ENCODE peak calls at places on chromosome 14, in nine cellular contexts. One of them, this sample, is unnamed.

GRCh38 chr14:52977798-52978197 is 26.9 kb upstream of the FERMT2 start:
- DNase-seq in NCI-H774: no peak
- DNase-seq in left ventricle myocardium inferior: no peak
- DNase-seq in aorta: no peak
- DNase-seq in skeletal muscle cell: peak; percentile 36
- DNase-seq in AG08396: no peak
- DNase-seq in activated naive CD4-positive, alpha-beta T cell: no peak
- DNase-seq in T-cell: no peak
- DNase-seq in WTC11: no peak
- DNase-seq in this sample: no peak

GRCh38 chr14:54922598-54922997 is 20.0 kb upstream of the GCH1 start:
- DNase-seq in activated naive CD4-positive, alpha-beta T cell: no peak
- DNase-seq in skeletal muscle cell: no peak
- DNase-seq in WTC11: no peak
- DNase-seq in AG08396: no peak
- DNase-seq in left ventricle myocardium inferior: no peak
- DNase-seq in NCI-H774: no peak
- DNase-seq in T-cell: no peak
- DNase-seq in aorta: no peak
- DNase-seq in this sample: no peak

GRCh38 chr14:101074124-101075024 is 170.9 kb upstream of the RTL1 start:
- DNase-seq in activated naive CD4-positive, alpha-beta T cell: no peak
- DNase-seq in left ventricle myocardium inferior: no peak
- DNase-seq in WTC11: peak; percentile 5
- DNase-seq in NCI-H774: no peak
- DNase-seq in skeletal muscle cell: no peak
- DNase-seq in AG08396: no peak
- DNase-seq in aorta: no peak
- DNase-seq in T-cell: no peak
- DNase-seq in this sample: no peak

GRCh38 chr14:30521899-30522736 is 36.8 kb upstream of the G2E3 start:
- DNase-seq in aorta: no peak
- DNase-seq in left ventricle myocardium inferior: no peak
- DNase-seq in NCI-H774: peak; percentile 63
- DNase-seq in T-cell: no peak
- DNase-seq in activated naive CD4-positive, alpha-beta T cell: no peak
- DNase-seq in skeletal muscle cell: peak; percentile 4
- DNase-seq in WTC11: no peak
- DNase-seq in AG08396: peak; percentile 35
- DNase-seq in this sample: peak; percentile 73

GRCh38 chr14:31172084-31172483 is 35.5 kb downstream of the HECTD1 start:
- DNase-seq in WTC11: no peak
- DNase-seq in T-cell: no peak
- DNase-seq in skeletal muscle cell: no peak
- DNase-seq in AG08396: no peak
- DNase-seq in aorta: no peak
- DNase-seq in left ventricle myocardium inferior: no peak
- DNase-seq in NCI-H774: no peak
- DNase-seq in activated naive CD4-positive, alpha-beta T cell: no peak
- DNase-seq in this sample: peak; percentile 16

GRCh38 chr14:75561013-75561432 is 17.4 kb upstream of the FLVCR2 start:
- DNase-seq in skeletal muscle cell: peak; percentile 22
- DNase-seq in left ventricle myocardium inferior: peak; percentile 58
- DNase-seq in activated naive CD4-positive, alpha-beta T cell: peak; percentile 5
- DNase-seq in AG08396: peak; percentile 84
- DNase-seq in aorta: peak; percentile 77
- DNase-seq in WTC11: peak; percentile 88
- DNase-seq in T-cell: no peak
- DNase-seq in NCI-H774: peak; percentile 15
- DNase-seq in this sample: peak; percentile 90

GRCh38 chr14:100193417-100194357 is 34.2 kb upstream of the DEGS2 start:
- DNase-seq in aorta: no peak
- DNase-seq in skeletal muscle cell: no peak
- DNase-seq in T-cell: no peak
- DNase-seq in activated naive CD4-positive, alpha-beta T cell: no peak
- DNase-seq in left ventricle myocardium inferior: no peak
- DNase-seq in NCI-H774: no peak
- DNase-seq in AG08396: no peak
- DNase-seq in WTC11: no peak
- DNase-seq in this sample: no peak

GRCh38 chr14:76968621-76969063 is 59.9 kb downstream of the IRF2BPL start:
- DNase-seq in AG08396: no peak
- DNase-seq in T-cell: no peak
- DNase-seq in activated naive CD4-positive, alpha-beta T cell: no peak
- DNase-seq in NCI-H774: peak; percentile 65
- DNase-seq in WTC11: peak; percentile 61
- DNase-seq in aorta: no peak
- DNase-seq in skeletal muscle cell: no peak
- DNase-seq in left ventricle myocardium inferior: no peak
- DNase-seq in this sample: no peak

GRCh38 chr14:77268989-77269595 is 1.9 kb downstream of the NGB start:
- DNase-seq in skeletal muscle cell: no peak
- DNase-seq in activated naive CD4-positive, alpha-beta T cell: no peak
- DNase-seq in T-cell: no peak
- DNase-seq in aorta: no peak
- DNase-seq in left ventricle myocardium inferior: no peak
- DNase-seq in NCI-H774: no peak
- DNase-seq in WTC11: no peak
- DNase-seq in AG08396: no peak
- DNase-seq in this sample: no peak

GRCh38 chr14:65184032-65184764 is 81.9 kb upstream of the MAX start:
- DNase-seq in AG08396: no peak
- DNase-seq in activated naive CD4-positive, alpha-beta T cell: no peak
- DNase-seq in T-cell: no peak
- DNase-seq in skeletal muscle cell: no peak
- DNase-seq in aorta: no peak
- DNase-seq in NCI-H774: no peak
- DNase-seq in WTC11: no peak
- DNase-seq in left ventricle myocardium inferior: no peak
- DNase-seq in this sample: peak; percentile 59

GRCh38 chr14:75262641-75263040 is 16.0 kb upstream of the FOS start:
- DNase-seq in left ventricle myocardium inferior: no peak
- DNase-seq in AG08396: no peak
- DNase-seq in T-cell: no peak
- DNase-seq in NCI-H774: no peak
- DNase-seq in activated naive CD4-positive, alpha-beta T cell: no peak
- DNase-seq in WTC11: no peak
- DNase-seq in skeletal muscle cell: no peak
- DNase-seq in aorta: no peak
- DNase-seq in this sample: no peak

GRCh38 chr14:94581127-94581999 is at the start of gene SERPINA5:
- DNase-seq in NCI-H774: no peak
- DNase-seq in T-cell: no peak
- DNase-seq in aorta: peak; percentile 61
- DNase-seq in AG08396: no peak
- DNase-seq in activated naive CD4-positive, alpha-beta T cell: no peak
- DNase-seq in left ventricle myocardium inferior: peak; percentile 55
- DNase-seq in WTC11: peak; percentile 69
- DNase-seq in skeletal muscle cell: no peak
- DNase-seq in this sample: peak; percentile 64

GRCh38 chr14:61752626-61753025 is 9.6 kb upstream of the SNAPC1 start:
- DNase-seq in T-cell: no peak
- DNase-seq in NCI-H774: no peak
- DNase-seq in AG08396: no peak
- DNase-seq in left ventricle myocardium inferior: no peak
- DNase-seq in aorta: no peak
- DNase-seq in WTC11: no peak
- DNase-seq in skeletal muscle cell: no peak
- DNase-seq in activated naive CD4-positive, alpha-beta T cell: no peak
- DNase-seq in this sample: peak; percentile 73

GRCh38 chr14:68020999-68021663 is 201.6 kb downstream of the RAD51B start:
- DNase-seq in aorta: no peak
- DNase-seq in left ventricle myocardium inferior: no peak
- DNase-seq in T-cell: no peak
- DNase-seq in activated naive CD4-positive, alpha-beta T cell: no peak
- DNase-seq in WTC11: no peak
- DNase-seq in skeletal muscle cell: no peak
- DNase-seq in AG08396: no peak
- DNase-seq in NCI-H774: no peak
- DNase-seq in this sample: no peak

GRCh38 chr14:91805659-91806058 is 61.7 kb downstream of the TC2N start:
- DNase-seq in T-cell: no peak
- DNase-seq in WTC11: no peak
- DNase-seq in left ventricle myocardium inferior: no peak
- DNase-seq in skeletal muscle cell: no peak
- DNase-seq in activated naive CD4-positive, alpha-beta T cell: no peak
- DNase-seq in aorta: no peak
- DNase-seq in NCI-H774: no peak
- DNase-seq in AG08396: no peak
- DNase-seq in this sample: no peak

GRCh38 chr14:22140623-22141022 is 448.4 kb downstream of the DAD1 start:
- DNase-seq in T-cell: no peak
- DNase-seq in activated naive CD4-positive, alpha-beta T cell: no peak
- DNase-seq in NCI-H774: no peak
- DNase-seq in aorta: no peak
- DNase-seq in skeletal muscle cell: no peak
- DNase-seq in WTC11: no peak
- DNase-seq in left ventricle myocardium inferior: no peak
- DNase-seq in AG08396: no peak
- DNase-seq in this sample: no peak

GRCh38 chr14:88503754-88504406 is 50.9 kb downstream of the PTPN21 start:
- DNase-seq in activated naive CD4-positive, alpha-beta T cell: no peak
- DNase-seq in aorta: no peak
- DNase-seq in T-cell: no peak
- DNase-seq in AG08396: no peak
- DNase-seq in skeletal muscle cell: no peak
- DNase-seq in NCI-H774: no peak
- DNase-seq in WTC11: no peak
- DNase-seq in left ventricle myocardium inferior: no peak
- DNase-seq in this sample: no peak

GRCh38 chr14:103517626-103518415 is 4.8 kb downstream of the CKB start:
- DNase-seq in AG08396: no peak
- DNase-seq in NCI-H774: no peak
- DNase-seq in WTC11: no peak
- DNase-seq in T-cell: no peak
- DNase-seq in activated naive CD4-positive, alpha-beta T cell: no peak
- DNase-seq in left ventricle myocardium inferior: no peak
- DNase-seq in skeletal muscle cell: no peak
- DNase-seq in aorta: peak; percentile 64
- DNase-seq in this sample: no peak

GRCh38 chr14:52860209-52860608 is 68.8 kb upstream of the GNPNAT1 start:
- DNase-seq in AG08396: no peak
- DNase-seq in skeletal muscle cell: no peak
- DNase-seq in T-cell: no peak
- DNase-seq in left ventricle myocardium inferior: no peak
- DNase-seq in NCI-H774: no peak
- DNase-seq in activated naive CD4-positive, alpha-beta T cell: no peak
- DNase-seq in WTC11: no peak
- DNase-seq in aorta: no peak
- DNase-seq in this sample: no peak

GRCh38 chr14:31947076-31947475 is 130.0 kb upstream of the ARHGAP5 start:
- DNase-seq in activated naive CD4-positive, alpha-beta T cell: no peak
- DNase-seq in AG08396: no peak
- DNase-seq in T-cell: no peak
- DNase-seq in skeletal muscle cell: no peak
- DNase-seq in WTC11: no peak
- DNase-seq in NCI-H774: no peak
- DNase-seq in left ventricle myocardium inferior: no peak
- DNase-seq in aorta: no peak
- DNase-seq in this sample: no peak

GRCh38 chr14:82451675-82452074 is 918.0 kb upstream of the SEL1L start:
- DNase-seq in activated naive CD4-positive, alpha-beta T cell: no peak
- DNase-seq in left ventricle myocardium inferior: no peak
- DNase-seq in skeletal muscle cell: no peak
- DNase-seq in NCI-H774: no peak
- DNase-seq in AG08396: no peak
- DNase-seq in T-cell: no peak
- DNase-seq in aorta: no peak
- DNase-seq in WTC11: no peak
- DNase-seq in this sample: no peak

GRCh38 chr14:78104130-78104529 is 66.0 kb upstream of the NRXN3 start:
- DNase-seq in left ventricle myocardium inferior: no peak
- DNase-seq in skeletal muscle cell: no peak
- DNase-seq in AG08396: no peak
- DNase-seq in WTC11: no peak
- DNase-seq in NCI-H774: no peak
- DNase-seq in aorta: no peak
- DNase-seq in T-cell: no peak
- DNase-seq in activated naive CD4-positive, alpha-beta T cell: no peak
- DNase-seq in this sample: no peak

GRCh38 chr14:24514209-24514608 is 6.1 kb upstream of the CMA1 start:
- DNase-seq in NCI-H774: no peak
- DNase-seq in T-cell: no peak
- DNase-seq in WTC11: no peak
- DNase-seq in activated naive CD4-positive, alpha-beta T cell: no peak
- DNase-seq in left ventricle myocardium inferior: no peak
- DNase-seq in aorta: no peak
- DNase-seq in AG08396: no peak
- DNase-seq in skeletal muscle cell: no peak
- DNase-seq in this sample: no peak

GRCh38 chr14:71321556-71322315 is 414.5 kb downstream of the PCNX1 start:
- DNase-seq in aorta: no peak
- DNase-seq in activated naive CD4-positive, alpha-beta T cell: no peak
- DNase-seq in WTC11: no peak
- DNase-seq in T-cell: no peak
- DNase-seq in skeletal muscle cell: peak; percentile 47
- DNase-seq in AG08396: peak; percentile 19
- DNase-seq in left ventricle myocardium inferior: no peak
- DNase-seq in NCI-H774: peak; percentile 19
- DNase-seq in this sample: peak; percentile 74

GRCh38 chr14:67485501-67486095 is 2.9 kb downstream of the TMEM229B start:
- DNase-seq in AG08396: no peak
- DNase-seq in activated naive CD4-positive, alpha-beta T cell: no peak
- DNase-seq in aorta: no peak
- DNase-seq in WTC11: no peak
- DNase-seq in NCI-H774: no peak
- DNase-seq in T-cell: no peak
- DNase-seq in skeletal muscle cell: no peak
- DNase-seq in left ventricle myocardium inferior: no peak
- DNase-seq in this sample: peak; percentile 57

GRCh38 chr14:38749936-38750335 is 353.1 kb downstream of the SEC23A start:
- DNase-seq in left ventricle myocardium inferior: no peak
- DNase-seq in activated naive CD4-positive, alpha-beta T cell: no peak
- DNase-seq in AG08396: no peak
- DNase-seq in WTC11: no peak
- DNase-seq in NCI-H774: no peak
- DNase-seq in T-cell: no peak
- DNase-seq in skeletal muscle cell: no peak
- DNase-seq in aorta: no peak
- DNase-seq in this sample: no peak

GRCh38 chr14:22466520-22466919 is 122.5 kb downstream of the DAD1 start:
- DNase-seq in AG08396: no peak
- DNase-seq in aorta: no peak
- DNase-seq in NCI-H774: no peak
- DNase-seq in WTC11: no peak
- DNase-seq in left ventricle myocardium inferior: no peak
- DNase-seq in activated naive CD4-positive, alpha-beta T cell: no peak
- DNase-seq in skeletal muscle cell: no peak
- DNase-seq in T-cell: no peak
- DNase-seq in this sample: peak; percentile 71

GRCh38 chr14:32075636-32076277 is 1.3 kb upstream of the ARHGAP5 start:
- DNase-seq in AG08396: peak; percentile 19
- DNase-seq in activated naive CD4-positive, alpha-beta T cell: no peak
- DNase-seq in NCI-H774: no peak
- DNase-seq in skeletal muscle cell: no peak
- DNase-seq in T-cell: no peak
- DNase-seq in left ventricle myocardium inferior: peak; percentile 53
- DNase-seq in aorta: no peak
- DNase-seq in WTC11: peak; percentile 37
- DNase-seq in this sample: peak; percentile 48

GRCh38 chr14:75042040-75042439 is 9.2 kb downstream of the MLH3 start:
- DNase-seq in AG08396: no peak
- DNase-seq in activated naive CD4-positive, alpha-beta T cell: no peak
- DNase-seq in NCI-H774: no peak
- DNase-seq in T-cell: no peak
- DNase-seq in skeletal muscle cell: no peak
- DNase-seq in left ventricle myocardium inferior: no peak
- DNase-seq in WTC11: no peak
- DNase-seq in aorta: no peak
- DNase-seq in this sample: no peak

GRCh38 chr14:36105401-36105800 is 71.1 kb downstream of the PTCSC3 start:
- DNase-seq in NCI-H774: peak; percentile 71
- DNase-seq in aorta: no peak
- DNase-seq in AG08396: no peak
- DNase-seq in skeletal muscle cell: no peak
- DNase-seq in activated naive CD4-positive, alpha-beta T cell: no peak
- DNase-seq in WTC11: peak; percentile 21
- DNase-seq in T-cell: no peak
- DNase-seq in left ventricle myocardium inferior: no peak
- DNase-seq in this sample: no peak

GRCh38 chr14:67263499-67264149 is 22.4 kb downstream of the PALS1 start:
- DNase-seq in WTC11: no peak
- DNase-seq in AG08396: no peak
- DNase-seq in aorta: no peak
- DNase-seq in T-cell: no peak
- DNase-seq in NCI-H774: no peak
- DNase-seq in skeletal muscle cell: peak; percentile 73
- DNase-seq in left ventricle myocardium inferior: no peak
- DNase-seq in activated naive CD4-positive, alpha-beta T cell: no peak
- DNase-seq in this sample: peak; percentile 93